ENCODE peak calls at places on chromosomes 16 and 17, in six cellular contexts. Z is colonic mucosa, J is IMR-90, M is Karpas-422, X is mesendoderm, S is endodermal cell. W is an unnamed sample.

GRCh38 chr17:282912-283882 is 69.4 kb downstream of the RPH3AL start:
- DNase-seq in Z (no peak), J (no peak), M (no peak), X (no peak), S (no peak), W (no peak)

GRCh38 chr17:3796822-3797170 is 4.2 kb downstream of the ITGAE start:
- DNase-seq in Z (no peak), J (no peak), M (no peak), X (no peak), S (peak; percentile 35), W (no peak)

GRCh38 chr16:30033270-30033669 is 2.2 kb upstream of the TLCD3B start:
- DNase-seq in Z (no peak), J (no peak), M (no peak), X (no peak), S (no peak), W (no peak)

GRCh38 chr17:72125226-72125651 is 4.4 kb downstream of the SOX9 start:
- DNase-seq in Z (peak; percentile 25), J (peak; percentile 61), M (no peak), X (no peak), S (peak; percentile 69), W (no peak)

GRCh38 chr16:77169650-77170236 is 21.2 kb upstream of the MON1B start:
- DNase-seq in Z (peak; percentile 34), J (peak; percentile 34), M (peak; percentile 89), X (peak; percentile 68), S (peak; percentile 88), W (peak; percentile 67)

GRCh38 chr17:6755281-6755680 is 565 bp upstream of the XAF1 start:
- DNase-seq in Z (peak; percentile 39), J (no peak), M (no peak), X (no peak), S (no peak), W (no peak)

GRCh38 chr16:73047221-73047535 is 750 bp downstream of the ZFHX3 start:
- DNase-seq in Z (no peak), J (peak; percentile 57), M (no peak), X (peak; percentile 88), S (no peak), W (no peak)

GRCh38 chr17:62628845-62629555 is 1.5 kb downstream of the MRC2 start:
- DNase-seq in Z (no peak), J (peak; percentile 53), M (no peak), X (peak; percentile 67), S (peak; percentile 83), W (no peak)

GRCh38 chr16:65500919-65501318 is 379.1 kb upstream of the CDH11 start:
- DNase-seq in Z (no peak), J (no peak), M (no peak), X (no peak), S (no peak), W (no peak)

GRCh38 chr16:54538241-54538640 is 251.7 kb upstream of the IRX3 start:
- DNase-seq in Z (no peak), J (no peak), M (no peak), X (peak; percentile 21), S (no peak), W (peak; percentile 8)

GRCh38 chr17:46732754-46733398 is 85.6 kb downstream of the WNT3 start:
- DNase-seq in Z (no peak), J (no peak), M (no peak), X (peak; percentile 84), S (peak; percentile 92), W (peak; percentile 49)

GRCh38 chr17:45310380-45311324 is 6.2 kb downstream of the MAP3K14 start:
- DNase-seq in Z (peak; percentile 88), J (no peak), M (no peak), X (no peak), S (no peak), W (no peak)

GRCh38 chr16:71974068-71974818 is 26.0 kb downstream of the PKD1L3 start:
- DNase-seq in Z (no peak), J (no peak), M (no peak), X (no peak), S (no peak), W (no peak)

GRCh38 chr17:70093163-70093562 is 18.1 kb downstream of the KCNJ16 start:
- DNase-seq in Z (no peak), J (no peak), M (no peak), X (no peak), S (no peak), W (no peak)

GRCh38 chr17:7042507-7043194 is 1.2 kb downstream of the SLC16A11 start:
- DNase-seq in Z (no peak), J (no peak), M (no peak), X (peak; percentile 53), S (peak; percentile 86), W (no peak)

GRCh38 chr17:33202011-33202410 is 91.1 kb downstream of the ASIC2 start:
- DNase-seq in Z (no peak), J (no peak), M (peak; percentile 51), X (peak; percentile 32), S (peak; percentile 77), W (no peak)

GRCh38 chr17:28327709-28328108 is 7.6 kb downstream of the IFT20 start:
- DNase-seq in Z (no peak), J (peak; percentile 37), M (no peak), X (no peak), S (peak; percentile 23), W (no peak)

GRCh38 chr17:57953219-57953618 is 2.0 kb downstream of the CUEDC1 start:
- DNase-seq in Z (no peak), J (no peak), M (no peak), X (no peak), S (no peak), W (no peak)

GRCh38 chr17:1413281-1413791 is 13.3 kb upstream of the YWHAE start:
- DNase-seq in Z (peak; percentile 38), J (peak; percentile 86), M (no peak), X (no peak), S (no peak), W (no peak)

GRCh38 chr16:1003551-1004347 is 22.2 kb downstream of the SOX8 start:
- DNase-seq in Z (no peak), J (peak; percentile 14), M (no peak), X (no peak), S (no peak), W (no peak)

GRCh38 chr17:78653382-78653781 is 76.2 kb upstream of the DNAH17 start:
- DNase-seq in Z (no peak), J (peak; percentile 47), M (no peak), X (no peak), S (peak; percentile 34), W (no peak)

GRCh38 chr17:2709173-2709661 is 2.3 kb downstream of the CLUH start:
- DNase-seq in Z (peak; percentile 90), J (no peak), M (peak; percentile 87), X (no peak), S (peak; percentile 72), W (no peak)

GRCh38 chr17:62856594-62856993 is 48.5 kb upstream of the MARCHF10 start:
- DNase-seq in Z (no peak), J (no peak), M (no peak), X (no peak), S (no peak), W (no peak)

GRCh38 chr17:78988152-78988551 is 8.4 kb upstream of the LGALS3BP start:
- DNase-seq in Z (no peak), J (no peak), M (no peak), X (no peak), S (no peak), W (no peak)

GRCh38 chr16:55929184-55929583 is 54.0 kb upstream of the CES5A start:
- DNase-seq in Z (no peak), J (no peak), M (no peak), X (no peak), S (no peak), W (no peak)

GRCh38 chr16:55933038-55933437 is 57.9 kb upstream of the CES5A start:
- DNase-seq in Z (no peak), J (no peak), M (peak; percentile 61), X (no peak), S (no peak), W (no peak)

GRCh38 chr16:55930036-55930435 is 54.9 kb upstream of the CES5A start:
- DNase-seq in Z (no peak), J (no peak), M (no peak), X (no peak), S (no peak), W (no peak)
- H3K9ac ChIP-seq in Z (no peak overlapping the region), J (no peak overlapping the region), M (no peak overlapping the region), X (no peak overlapping the region), S (no peak overlapping the region), W (no peak overlapping the region)

GRCh38 chr17:60095830-60096229 is 17.1 kb upstream of the HEATR6 start:
- DNase-seq in Z (no peak), J (no peak), M (no peak), X (no peak), S (peak; percentile 26), W (no peak)
- H3K9ac ChIP-seq in Z (no peak overlapping the region), J (no peak overlapping the region), M (no peak overlapping the region), X (no peak overlapping the region), S (no peak overlapping the region), W (no peak overlapping the region)

DNA sequence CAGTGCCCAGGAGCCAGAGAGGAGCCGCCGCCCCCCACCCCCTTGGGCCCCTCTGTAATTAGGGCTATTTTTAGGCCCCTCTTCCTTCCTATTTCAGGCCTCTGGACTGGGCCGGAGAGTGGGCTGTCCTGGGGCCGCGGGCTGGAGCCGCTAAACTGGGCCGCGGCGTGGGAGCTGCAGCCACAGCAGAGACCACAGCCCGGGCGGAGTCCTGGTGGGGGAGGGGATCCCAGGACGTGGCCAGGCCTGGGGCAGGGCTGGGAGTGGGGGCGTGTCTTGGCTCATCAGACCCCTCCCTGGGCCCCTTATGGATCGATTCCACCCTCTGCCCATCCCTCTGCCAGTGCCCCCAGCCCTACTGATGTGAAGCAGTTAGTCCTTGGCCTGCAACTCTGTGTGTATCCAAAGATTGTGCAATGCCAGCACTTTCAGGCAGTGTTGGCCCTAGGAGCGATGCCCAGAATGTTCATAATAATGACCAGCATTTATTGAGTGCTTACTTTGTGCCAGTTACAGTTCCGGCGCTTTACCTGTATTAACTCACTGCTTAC is 15.0 kb upstream of the TAC4 start:
- DNase-seq in Z (no peak), J (no peak), M (no peak), X (no peak), S (no peak), W (no peak)
- H3K9ac ChIP-seq in Z (no peak overlapping the region), J (no peak overlapping the region), M (no peak overlapping the region), X (no peak overlapping the region), S (no peak overlapping the region), W (no peak overlapping the region)

GRCh38 chr16:75219838-75220237 is 1.1 kb downstream of the CTRB1 start:
- DNase-seq in Z (no peak), J (no peak), M (no peak), X (no peak), S (no peak), W (no peak)
- H3K9ac ChIP-seq in Z (no peak overlapping the region), J (no peak overlapping the region), M (no peak overlapping the region), X (no peak overlapping the region), S (no peak overlapping the region), W (no peak overlapping the region)

DNA sequence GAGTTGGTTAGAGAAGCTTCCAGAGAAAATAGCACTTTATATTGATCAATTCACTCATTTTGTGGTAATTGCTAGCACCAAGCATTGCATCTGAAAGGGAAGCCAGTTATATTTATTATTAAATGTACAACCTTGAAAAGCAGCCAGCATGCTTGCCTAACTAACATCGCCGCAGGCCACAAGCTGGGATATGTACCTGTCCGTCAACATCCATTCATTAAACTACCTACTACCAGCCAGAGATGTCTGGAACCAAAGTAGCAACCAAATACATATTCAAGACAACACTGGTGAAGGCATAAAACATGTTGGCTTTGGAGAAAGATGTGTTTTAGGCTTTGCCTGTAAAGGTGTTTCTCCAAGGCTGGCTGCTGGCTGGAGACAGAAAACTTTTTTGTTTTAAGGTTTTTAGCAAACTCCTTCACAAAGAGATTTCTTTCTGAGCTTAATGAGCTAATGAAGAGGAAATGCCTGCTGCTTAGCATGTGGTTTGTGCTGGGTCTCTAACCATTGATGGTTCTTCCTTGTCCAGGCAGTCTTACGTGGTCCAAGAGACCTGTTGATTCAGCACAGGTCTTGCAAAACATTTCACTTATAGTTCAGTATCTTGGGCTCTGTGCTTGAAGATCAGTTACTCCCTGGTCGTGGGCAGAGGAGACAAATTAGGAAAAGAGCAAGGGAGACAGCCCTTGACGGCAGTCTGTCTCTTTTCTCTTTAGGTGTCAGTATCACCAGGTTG is 3.1 kb downstream of the ITPRIPL2 start:
- DNase-seq in Z (no peak), J (peak; percentile 34), M (no peak), X (no peak), S (no peak), W (no peak)
- H3K9ac ChIP-seq in Z (no peak overlapping the region), J (peak overlapping the region; percentile 18), M (no peak overlapping the region), X (no peak overlapping the region), S (no peak overlapping the region), W (no peak overlapping the region)